ENCODE peak calls at places on chromosomes 2 and 18, in five cellular contexts. J is COR-L47, A is HCEC 1CT, X is kidney tubule cell, U is memory B cell. K is an unnamed sample.

GRCh38 chr2:151306621-151307020 is 17.2 kb upstream of the NMI start:
- DNase-seq in U (no peak), A (peak), X (no peak), J (no peak), K (no peak)

GRCh38 chr18:29226201-29226600 is 1049.3 kb upstream of the CDH2 start:
- DNase-seq in A (no peak), X (no peak), U (no peak), J (no peak), K (no peak)

GRCh38 chr2:189669913-189670312 is 4.6 kb upstream of the ANKAR start:
- DNase-seq in J (no peak), A (no peak), X (no peak), U (no peak), K (no peak)

GRCh38 chr2:218284106-218284811 is 8.0 kb downstream of the TMBIM1 start:
- DNase-seq in A (peak), J (no peak), X (peak), U (no peak), K (no peak)

GRCh38 chr2:207766697-207767460 is 2.8 kb downstream of the FZD5 start:
- DNase-seq in U (no peak), J (no peak), X (no peak), A (no peak), K (no peak)

GRCh38 chr18:79898952-79899608 is 52.4 kb downstream of the SLC66A2 start:
- DNase-seq in X (no peak), U (no peak), J (no peak), A (no peak), K (no peak)

GRCh38 chr2:237968048-237968862 is 1.4 kb downstream of the UBE2F start:
- DNase-seq in A (no peak), X (peak), J (no peak), U (peak), K (peak)

GRCh38 chr2:219681301-219682290 is 54.2 kb downstream of the SLC4A3 start:
- DNase-seq in U (no peak), X (peak), J (no peak), A (peak), K (no peak)

GRCh38 chr2:147288131-147288530 is 556.7 kb upstream of the ACVR2A start:
- DNase-seq in U (no peak), X (no peak), A (no peak), J (no peak), K (no peak)